ENCODE peak calls at places on chromosomes 6 and 20, in nine cellular contexts. D is GM12878, E is spleen, I is prostate gland, S is HCT116, Z is esophagus muscularis mucosa, M is sigmoid colon, Y is endothelial cell of umbilical vein, X is upper lobe of left lung. B is an unnamed sample.
A peak's percentile ranks its signal among the peaks of the same experiment; 100 is the strongest.

GRCh38 chr20:36672991-36673390 is 27.0 kb upstream of the SLA2 start:
- DNase-seq in D (no peak), I (no peak), M (no peak), Y (no peak), E (no peak), X (no peak), Z (no peak), S (no peak), B (no peak)

GRCh38 chr6:53197553-53197952 is 48.9 kb upstream of the GCM1 start:
- DNase-seq in E (no peak), M (no peak), Y (no peak), Z (no peak), X (no peak), S (no peak), I (no peak), D (no peak), B (no peak)

GRCh38 chr6:121932071-121933009 is 467.1 kb upstream of the HSF2 start:
- DNase-seq in S (peak; percentile 61), E (no peak), Z (no peak), X (peak; percentile 29), M (no peak), Y (peak; percentile 86), I (no peak), D (no peak), B (peak; percentile 65)

GRCh38 chr6:162907876-162908481 is 180.2 kb downstream of the PACRG start:
- DNase-seq in E (no peak), Z (no peak), X (no peak), S (peak; percentile 35), D (no peak), M (no peak), I (no peak), Y (peak; percentile 22), B (no peak)

GRCh38 chr6:135358907-135359459 is 138.6 kb downstream of the AHI1 start:
- DNase-seq in I (no peak), Y (peak; percentile 45), X (no peak), M (no peak), D (no peak), S (no peak), Z (no peak), E (no peak), B (no peak)

GRCh38 chr6:135250234-135250633 is 69.1 kb downstream of the MYB start:
- DNase-seq in Y (no peak), E (no peak), D (no peak), M (no peak), X (no peak), S (no peak), Z (no peak), I (no peak), B (no peak)

GRCh38 chr6:4615891-4616290 is 160.3 kb upstream of the CDYL start:
- DNase-seq in S (no peak), D (no peak), Y (no peak), I (no peak), E (no peak), M (peak; percentile 80), Z (no peak), X (peak; percentile 62), B (no peak)

GRCh38 chr6:5042436-5042835 is 38.6 kb upstream of the RPP40 start:
- DNase-seq in S (no peak), D (no peak), X (no peak), I (no peak), Z (no peak), E (no peak), Y (no peak), M (no peak), B (no peak)

GRCh38 chr6:8983202-8983688 is 547.9 kb upstream of the SLC35B3 start:
- DNase-seq in S (peak; percentile 61), Z (no peak), Y (peak; percentile 58), E (peak; percentile 84), X (peak; percentile 52), M (peak; percentile 71), D (peak; percentile 4), I (peak; percentile 33), B (peak; percentile 78)

GRCh38 chr6:6395581-6396197 is 75.2 kb upstream of the F13A1 start:
- DNase-seq in E (no peak), M (no peak), I (no peak), Y (no peak), X (peak; percentile 55), Z (no peak), D (no peak), S (no peak), B (no peak)

GRCh38 chr6:19159087-19159486 is 678.1 kb upstream of the ID4 start:
- DNase-seq in X (no peak), Z (no peak), M (no peak), E (no peak), S (no peak), D (no peak), I (no peak), Y (no peak), B (no peak)

GRCh38 chr6:32679501-32679900 is 13.0 kb upstream of the HLA-DQB1 start:
- DNase-seq in Y (no peak), S (no peak), E (no peak), D (no peak), M (no peak), X (no peak), Z (no peak), I (no peak), B (no peak)

GRCh38 chr6:157552171-157552747 is 171.3 kb downstream of the ZDHHC14 start:
- DNase-seq in Y (no peak), Z (no peak), E (no peak), I (no peak), M (no peak), X (no peak), S (no peak), D (no peak), B (no peak)

GRCh38 chr6:41872102-41872602 is 23.0 kb downstream of the USP49 start:
- DNase-seq in M (no peak), I (no peak), X (peak; percentile 19), Z (no peak), E (peak; percentile 72), D (no peak), S (no peak), Y (no peak), B (no peak)

GRCh38 chr20:21229163-21229562 is 74.0 kb upstream of the XRN2 start:
- DNase-seq in E (no peak), S (peak; percentile 15), M (no peak), I (no peak), Y (no peak), X (no peak), D (no peak), Z (no peak), B (no peak)

GRCh38 chr6:149012040-149012545 is 265.3 kb downstream of the UST start:
- DNase-seq in M (no peak), Z (no peak), D (no peak), Y (peak; percentile 11), E (no peak), X (no peak), I (peak; percentile 41), S (peak; percentile 65), B (no peak)

GRCh38 chr6:56514395-56514794 is 128.3 kb downstream of the DST start:
- DNase-seq in S (no peak), Y (no peak), X (no peak), M (no peak), E (no peak), D (no peak), Z (no peak), I (no peak), B (no peak)

GRCh38 chr6:56518995-56519767 is 123.5 kb downstream of the DST start:
- DNase-seq in S (no peak), M (no peak), Y (no peak), I (no peak), E (no peak), X (no peak), Z (no peak), D (no peak), B (no peak)

GRCh38 chr6:56515081-56515905 is 127.4 kb downstream of the DST start:
- DNase-seq in Z (no peak), I (no peak), E (no peak), D (no peak), M (no peak), X (no peak), S (no peak), Y (no peak), B (no peak)

GRCh38 chr6:56516003-56516402 is 126.7 kb downstream of the DST start:
- DNase-seq in E (no peak), M (no peak), D (no peak), Z (no peak), I (no peak), Y (no peak), X (no peak), S (no peak), B (no peak)

GRCh38 chr6:56517155-56517745 is 125.4 kb downstream of the DST start:
- DNase-seq in S (no peak), Z (no peak), X (no peak), M (no peak), D (no peak), I (no peak), Y (no peak), E (no peak), B (no peak)
- TF ChIP-seq POLR2AphosphoS5 in S (no peak), Z (peak; percentile 86), X (no peak), M (peak; percentile 93), D (no peak), I (no peak), Y (no peak), E (no peak), B (no peak)

DNA sequence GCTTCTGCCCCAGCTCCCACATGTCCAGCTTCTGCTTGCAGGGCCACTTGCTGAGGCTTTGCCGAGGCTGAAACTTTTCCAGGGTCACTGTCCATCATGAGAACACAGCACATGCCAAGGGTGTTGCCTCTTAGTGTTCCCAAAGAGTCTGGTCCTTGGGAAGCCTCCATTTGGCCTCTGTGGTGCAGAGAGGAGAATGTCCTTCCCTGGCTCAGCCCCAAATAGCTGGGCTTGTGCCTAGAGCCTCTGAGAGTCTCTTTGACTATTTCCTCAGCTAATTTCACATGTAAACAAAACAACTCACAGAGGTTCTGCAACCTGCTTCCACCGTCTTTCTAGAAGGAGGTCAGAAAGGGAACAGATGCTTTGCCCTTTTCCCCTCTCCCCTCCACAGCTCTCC is 40.4 kb upstream of the RAB23 start:
- DNase-seq in D (no peak), I (no peak), Z (peak; percentile 95), S (no peak), X (no peak), E (no peak), M (peak; percentile 94), Y (no peak), B (peak; percentile 89)
- H3K27ac ChIP-seq in D (no peak overlapping the region), I (peak overlapping the region; percentile 48), Z (peak overlapping the region; percentile 80), S (no peak overlapping the region), X (peak overlapping the region; percentile 58), E (no peak overlapping the region), M (peak overlapping the region; percentile 91), Y (no peak overlapping the region), B (peak overlapping the region; percentile 67)

GRCh38 chr6:26224940-26225847 is 138.0 kb downstream of the HFE start:
- DNase-seq in E (peak; percentile 82), D (no peak), S (no peak), Y (peak; percentile 89), I (peak; percentile 57), X (no peak), Z (no peak), M (no peak), B (no peak)
- TF ChIP-seq POLR2A in E (no peak), D (no peak), S (no peak), Y (peak; percentile 80), I (no peak), X (no peak), Z (no peak), M (no peak), B (no peak)

DNA sequence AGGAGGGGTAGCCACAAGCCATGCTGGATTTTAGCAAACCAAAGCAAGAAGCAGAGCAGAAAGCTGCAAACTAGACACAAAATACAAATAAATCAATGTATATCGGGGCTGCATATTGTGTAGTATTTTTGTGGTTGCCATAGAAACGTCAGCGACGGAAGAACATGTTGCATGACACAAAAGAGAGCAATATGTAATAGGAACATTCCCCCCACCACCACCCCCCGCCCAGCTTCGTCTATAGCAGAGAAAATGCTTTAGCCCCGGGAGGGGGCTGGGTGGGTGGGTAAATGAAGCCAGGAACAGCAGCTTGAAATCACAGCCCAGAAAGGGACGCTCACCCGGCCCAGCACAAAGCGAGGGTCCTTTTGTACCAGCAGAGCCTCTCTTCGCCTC is 507 bp downstream of the AGPAT4 start:
- DNase-seq in M (peak; percentile 64), E (no peak), X (no peak), I (no peak), D (no peak), Z (peak; percentile 91), Y (peak; percentile 61), S (peak; percentile 7), B (peak; percentile 71)
- TF ChIP-seq POLR2AphosphoS5 in M (no peak), E (no peak), X (no peak), I (no peak), D (no peak), Z (no peak), Y (no peak), S (no peak), B (no peak)